ENCODE peak calls at places on chromosomes 16 and 17, in nine cellular contexts. R, T, S, L, F, B, Q, E and X are unnamed samples.

GRCh38 chr16:49660647-49661046 is 195.3 kb downstream of the ZNF423 start:
- DNase-seq in R (no peak), T (no peak), S (no peak), L (no peak), F (no peak), B (no peak), Q (no peak), E (no peak), X (no peak)

GRCh38 chr17:36932383-36933173 is 4.7 kb upstream of the LHX1 start:
- DNase-seq in R (no peak), T (no peak), S (no peak), L (no peak), F (no peak), B (no peak), Q (no peak), E (no peak), X (no peak)

GRCh38 chr17:77374170-77374936 is 233.6 kb downstream of the SEC14L1 start:
- DNase-seq in R (peak; percentile 87), T (peak; percentile 78), S (no peak), L (no peak), F (peak; percentile 95), B (no peak), Q (no peak), E (peak; percentile 78), X (peak; percentile 91)

GRCh38 chr16:86038923-86039310 is 140.0 kb downstream of the IRF8 start:
- DNase-seq in R (no peak), T (no peak), S (no peak), L (peak; percentile 64), F (no peak), B (no peak), Q (no peak), E (no peak), X (no peak)

GRCh38 chr17:65208753-65209152 is 71.6 kb downstream of the RGS9 start:
- DNase-seq in R (no peak), T (no peak), S (no peak), L (no peak), F (no peak), B (no peak), Q (no peak), E (no peak), X (no peak)

GRCh38 chr16:12097523-12098428 is 121.2 kb downstream of the SNX29 start:
- DNase-seq in R (peak; percentile 65), T (no peak), S (no peak), L (no peak), F (no peak), B (no peak), Q (peak; percentile 79), E (peak; percentile 76), X (no peak)

GRCh38 chr17:32015245-32016013 is 8.2 kb downstream of the LRRC37B start:
- DNase-seq in R (no peak), T (no peak), S (no peak), L (no peak), F (no peak), B (no peak), Q (peak; percentile 93), E (no peak), X (no peak)

GRCh38 chr16:53626816-53627215 is 76.8 kb downstream of the RPGRIP1L start:
- DNase-seq in R (no peak), T (no peak), S (no peak), L (no peak), F (no peak), B (no peak), Q (no peak), E (no peak), X (no peak)

GRCh38 chr17:70776446-70776845 is 607.1 kb downstream of the KCNJ2 start:
- DNase-seq in R (no peak), T (no peak), S (no peak), L (no peak), F (no peak), B (no peak), Q (no peak), E (no peak), X (no peak)

GRCh38 chr17:79464310-79465010 is 146.4 kb downstream of the RBFOX3 start:
- DNase-seq in R (no peak), T (no peak), S (no peak), L (no peak), F (no peak), B (no peak), Q (no peak), E (no peak), X (no peak)

GRCh38 chr17:43314582-43314981 is 80.8 kb upstream of the RNU2-1 start:
- DNase-seq in R (peak; percentile 30), T (peak; percentile 24), S (peak; percentile 14), L (no peak), F (no peak), B (no peak), Q (no peak), E (no peak), X (peak; percentile 54)

GRCh38 chr16:30482366-30482765 is 9.8 kb downstream of the ITGAL start:
- DNase-seq in R (no peak), T (no peak), S (no peak), L (no peak), F (no peak), B (no peak), Q (no peak), E (no peak), X (no peak)
- TF ChIP-seq CTCF in R (no peak), T (peak; percentile 32), S (peak; percentile 12), L (peak; percentile 43), F (peak; percentile 19), B (no peak), Q (peak; percentile 6), E (peak; percentile 18), X (peak; percentile 29)

GRCh38 chr16:51940183-51940582 is 606.8 kb downstream of the TOX3 start:
- DNase-seq in R (no peak), T (no peak), S (no peak), L (no peak), F (no peak), B (no peak), Q (no peak), E (no peak), X (no peak)
- TF ChIP-seq CTCF in R (no peak), T (no peak), S (no peak), L (no peak), F (no peak), B (no peak), Q (no peak), E (no peak), X (no peak)

GRCh38 chr16:27225536-27226360 is 22.4 kb downstream of the KDM8 start:
- DNase-seq in R (no peak), T (peak; percentile 35), S (peak; percentile 29), L (peak; percentile 75), F (no peak), B (no peak), Q (no peak), E (no peak), X (no peak)
- TF ChIP-seq CTCF in R (no peak), T (peak; percentile 55), S (no peak), L (no peak), F (no peak), B (no peak), Q (peak; percentile 5), E (no peak), X (no peak)

GRCh38 chr16:72891291-72892227 is 156.4 kb downstream of the ZFHX3 start:
- DNase-seq in R (no peak), T (no peak), S (no peak), L (no peak), F (no peak), B (no peak), Q (no peak), E (no peak), X (no peak)
- TF ChIP-seq CTCF in R (no peak), T (no peak), S (no peak), L (no peak), F (no peak), B (no peak), Q (no peak), E (no peak), X (no peak)

DNA sequence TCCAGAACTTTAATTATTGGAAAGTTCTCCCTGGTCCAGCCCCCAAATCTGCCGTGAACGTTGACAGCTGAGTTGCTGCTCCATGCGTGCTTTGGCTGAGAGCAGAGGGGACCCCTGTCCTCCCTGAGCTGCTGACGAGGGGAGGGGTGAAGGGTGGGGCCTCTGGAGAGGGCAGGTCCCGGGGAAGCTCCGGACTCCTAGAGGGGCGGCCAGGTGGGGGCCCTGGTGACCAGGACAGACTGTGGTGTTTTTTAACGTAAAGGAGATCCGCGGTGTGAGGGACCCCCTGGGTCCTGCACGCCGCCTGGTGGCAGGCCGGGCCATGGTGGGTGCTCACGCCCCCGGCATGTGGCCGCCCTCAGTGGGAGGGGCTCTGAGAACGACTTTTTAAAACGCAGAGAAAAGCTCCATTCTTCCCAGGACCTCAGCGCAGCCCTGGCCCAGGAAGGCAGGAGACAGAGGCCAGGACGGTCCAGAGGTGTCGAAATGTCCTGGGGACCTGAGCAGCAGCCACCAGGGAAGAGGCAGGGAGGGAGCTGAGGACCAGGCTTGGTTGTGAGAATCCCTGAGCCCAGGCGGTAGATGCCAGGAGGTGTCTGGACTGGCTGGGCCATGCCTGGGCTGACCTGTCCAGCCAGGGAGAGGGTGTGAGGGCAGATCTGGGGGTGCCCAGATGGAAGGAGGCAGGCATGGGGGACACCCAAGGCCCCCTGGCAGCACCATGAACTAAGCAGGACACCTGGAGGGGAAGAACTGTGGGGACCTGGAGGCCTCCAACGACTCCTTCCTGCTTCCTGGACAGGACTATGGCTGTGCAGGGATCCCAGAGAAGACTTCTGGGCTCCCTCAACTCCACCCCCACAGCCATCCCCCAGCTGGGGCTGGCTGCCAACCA is at the start of gene MC1R:
- DNase-seq in R (no peak), T (peak; percentile 87), S (peak; percentile 58), L (no peak), F (peak; percentile 63), B (no peak), Q (no peak), E (no peak), X (no peak)
- TF ChIP-seq CTCF in R (peak; percentile 52), T (peak; percentile 87), S (peak; percentile 49), L (peak; percentile 79), F (peak; percentile 65), B (peak; percentile 18), Q (peak; percentile 42), E (peak; percentile 58), X (peak; percentile 55)